ENCODE peak calls at places on chromosomes 12 and 14, in nine cellular contexts. O is dorsolateral prefrontal cortex, Z is skeletal muscle cell, S is RPMI7951, W is KBM-7, M is NCI-H510A treated with DMSO at 0.1 percent for 48 hours, T is adipocyte, D is PC-3, E is GM13977. Q is an unnamed sample.

GRCh38 chr12:44618960-44619359 is 257.2 kb downstream of the NELL2 start:
- DNase-seq in O (no peak), Z (no peak), S (no peak), W (no peak), M (peak), T (no peak), D (no peak), E (no peak), Q (no peak)

GRCh38 chr14:21308479-21309237 is 28.8 kb downstream of the RPGRIP1 start:
- DNase-seq in O (peak), Z (peak), S (peak), W (no peak), M (peak), T (peak), D (peak), E (peak), Q (peak)

GRCh38 chr12:70044170-70044569 is 199.1 kb upstream of the CNOT2 start:
- DNase-seq in O (no peak), Z (no peak), S (no peak), W (no peak), M (no peak), T (no peak), D (no peak), E (no peak), Q (peak)

GRCh38 chr14:64970776-64971451 is 1.2 kb downstream of the RAB15 start:
- DNase-seq in O (no peak), Z (peak), S (no peak), W (no peak), M (no peak), T (peak), D (peak), E (no peak), Q (no peak)

GRCh38 chr12:65123435-65124063 is 2.4 kb upstream of the WIF1 start:
- DNase-seq in O (no peak), Z (no peak), S (peak), W (peak), M (peak), T (peak), D (peak), E (peak), Q (no peak)

GRCh38 chr12:56718636-56719035 is 6.5 kb downstream of the NACA start:
- DNase-seq in O (no peak), Z (no peak), S (no peak), W (no peak), M (no peak), T (no peak), D (no peak), E (no peak), Q (no peak)

GRCh38 chr12:122423258-122424165 is 1.0 kb upstream of the CLIP1 start:
- DNase-seq in O (no peak), Z (no peak), S (peak), W (peak), M (peak), T (peak), D (no peak), E (no peak), Q (no peak)

GRCh38 chr12:86748874-86749273 is 492.7 kb upstream of the MGAT4C start:
- DNase-seq in O (no peak), Z (no peak), S (no peak), W (no peak), M (no peak), T (peak), D (no peak), E (no peak), Q (no peak)

GRCh38 chr12:108394196-108394595 is 55.1 kb upstream of the CMKLR1 start:
- DNase-seq in O (no peak), Z (peak), S (peak), W (no peak), M (no peak), T (peak), D (no peak), E (no peak), Q (no peak)

GRCh38 chr12:109462868-109463692 is 14.0 kb downstream of the KCTD10 start:
- DNase-seq in O (no peak), Z (peak), S (peak), W (peak), M (no peak), T (peak), D (peak), E (no peak), Q (peak)

GRCh38 chr12:87150969-87151662 is 878.1 kb downstream of the C12orf50 start:
- DNase-seq in O (no peak), Z (no peak), S (no peak), W (no peak), M (no peak), T (no peak), D (peak), E (no peak), Q (no peak)

GRCh38 chr12:89029961-89030360 is 322.3 kb downstream of the DUSP6 start:
- DNase-seq in O (no peak), Z (peak), S (no peak), W (no peak), M (no peak), T (no peak), D (no peak), E (no peak), Q (no peak)